ENCODE peak calls at places on chromosome 17, in four cellular contexts. One of them, this sample, is unnamed.
A peak's percentile ranks its signal among the peaks of the same experiment; 100 is the strongest.

GRCh38 chr17:6498356-6498755 is 54.1 kb downstream of the PIMREG start:
- DNase-seq in CD8-positive, alpha-beta T cell: no peak
- DNase-seq in PC-9: no peak
- DNase-seq in PC-3: no peak
- DNase-seq in this sample: peak; percentile 11

GRCh38 chr17:75738218-75738802 is 17.1 kb downstream of the ITGB4 start:
- DNase-seq in CD8-positive, alpha-beta T cell: no peak
- DNase-seq in PC-9: no peak
- DNase-seq in PC-3: no peak
- DNase-seq in this sample: no peak

GRCh38 chr17:44095647-44096496 is 25.3 kb downstream of the G6PC3 start:
- DNase-seq in CD8-positive, alpha-beta T cell: no peak
- DNase-seq in PC-9: peak; percentile 91
- DNase-seq in PC-3: peak; percentile 65
- DNase-seq in this sample: no peak

GRCh38 chr17:17647521-17648178 is 33.6 kb upstream of the RAI1 start:
- DNase-seq in CD8-positive, alpha-beta T cell: no peak
- DNase-seq in PC-9: no peak
- DNase-seq in PC-3: no peak
- DNase-seq in this sample: no peak

GRCh38 chr17:76715462-76715830 is 4.7 kb upstream of the MXRA7 start:
- DNase-seq in CD8-positive, alpha-beta T cell: no peak
- DNase-seq in PC-9: no peak
- DNase-seq in PC-3: no peak
- DNase-seq in this sample: no peak

GRCh38 chr17:56943505-56944125 is 17.2 kb downstream of the COIL start:
- DNase-seq in CD8-positive, alpha-beta T cell: no peak
- DNase-seq in PC-9: no peak
- DNase-seq in PC-3: no peak
- DNase-seq in this sample: no peak

GRCh38 chr17:74274060-74274702 is at the start of gene DNAI2:
- DNase-seq in CD8-positive, alpha-beta T cell: no peak
- DNase-seq in PC-9: no peak
- DNase-seq in PC-3: no peak
- DNase-seq in this sample: peak; percentile 55

GRCh38 chr17:79627184-79627765 is 16.4 kb upstream of the RBFOX3 start:
- DNase-seq in CD8-positive, alpha-beta T cell: no peak
- DNase-seq in PC-9: no peak
- DNase-seq in PC-3: no peak
- DNase-seq in this sample: peak; percentile 10

GRCh38 chr17:61442878-61443474 is 9.2 kb upstream of the TBX4 start:
- DNase-seq in CD8-positive, alpha-beta T cell: peak; percentile 8
- DNase-seq in PC-9: no peak
- DNase-seq in PC-3: no peak
- DNase-seq in this sample: no peak

GRCh38 chr17:58088624-58089023 is 5.4 kb downstream of the DYNLL2 start:
- DNase-seq in CD8-positive, alpha-beta T cell: no peak
- DNase-seq in PC-9: no peak
- DNase-seq in PC-3: no peak
- DNase-seq in this sample: no peak

GRCh38 chr17:21124096-21124495 is 2.7 kb upstream of the DHRS7B start:
- DNase-seq in CD8-positive, alpha-beta T cell: no peak
- DNase-seq in PC-9: no peak
- DNase-seq in PC-3: peak; percentile 16
- DNase-seq in this sample: no peak

GRCh38 chr17:64218066-64218465 is 45.0 kb downstream of the TEX2 start:
- DNase-seq in CD8-positive, alpha-beta T cell: no peak
- DNase-seq in PC-9: no peak
- DNase-seq in PC-3: no peak
- DNase-seq in this sample: peak; percentile 40

GRCh38 chr17:61401280-61402072 is 1.8 kb downstream of the TBX2 start:
- DNase-seq in CD8-positive, alpha-beta T cell: no peak
- DNase-seq in PC-9: no peak
- DNase-seq in PC-3: no peak
- DNase-seq in this sample: no peak

GRCh38 chr17:70683936-70684335 is 514.6 kb downstream of the KCNJ2 start:
- DNase-seq in CD8-positive, alpha-beta T cell: no peak
- DNase-seq in PC-9: no peak
- DNase-seq in PC-3: no peak
- DNase-seq in this sample: no peak

GRCh38 chr17:62892069-62892675 is 73.9 kb upstream of the TANC2 start:
- DNase-seq in CD8-positive, alpha-beta T cell: no peak
- DNase-seq in PC-9: peak; percentile 38
- DNase-seq in PC-3: no peak
- DNase-seq in this sample: no peak

GRCh38 chr17:54771409-54771808 is 129.2 kb upstream of the TOM1L1 start:
- DNase-seq in CD8-positive, alpha-beta T cell: no peak
- DNase-seq in PC-9: no peak
- DNase-seq in PC-3: no peak
- DNase-seq in this sample: no peak

GRCh38 chr17:36937001-36937960 is at the start of gene LHX1:
- DNase-seq in CD8-positive, alpha-beta T cell: no peak
- DNase-seq in PC-9: no peak
- DNase-seq in PC-3: no peak
- DNase-seq in this sample: no peak

GRCh38 chr17:36939059-36939943 is 2.0 kb downstream of the LHX1 start:
- DNase-seq in CD8-positive, alpha-beta T cell: no peak
- DNase-seq in PC-9: no peak
- DNase-seq in PC-3: no peak
- DNase-seq in this sample: no peak

GRCh38 chr17:36939944-36940312 is 2.7 kb downstream of the LHX1 start:
- DNase-seq in CD8-positive, alpha-beta T cell: no peak
- DNase-seq in PC-9: no peak
- DNase-seq in PC-3: no peak
- DNase-seq in this sample: no peak

GRCh38 chr17:36937961-36938565 is 788 bp downstream of the LHX1 start:
- DNase-seq in CD8-positive, alpha-beta T cell: no peak
- DNase-seq in PC-9: peak; percentile 68
- DNase-seq in PC-3: no peak
- DNase-seq in this sample: no peak

GRCh38 chr17:36938566-36939058 is 1.3 kb downstream of the LHX1 start:
- DNase-seq in CD8-positive, alpha-beta T cell: no peak
- DNase-seq in PC-9: no peak
- DNase-seq in PC-3: no peak
- DNase-seq in this sample: no peak
- H3K4me3 ChIP-seq in CD8-positive, alpha-beta T cell: no peak overlapping the region
- H3K4me3 ChIP-seq in PC-9: peak overlapping the region; percentile 82
- H3K4me3 ChIP-seq in PC-3: no peak overlapping the region
- H3K4me3 ChIP-seq in this sample: no peak overlapping the region

DNA sequence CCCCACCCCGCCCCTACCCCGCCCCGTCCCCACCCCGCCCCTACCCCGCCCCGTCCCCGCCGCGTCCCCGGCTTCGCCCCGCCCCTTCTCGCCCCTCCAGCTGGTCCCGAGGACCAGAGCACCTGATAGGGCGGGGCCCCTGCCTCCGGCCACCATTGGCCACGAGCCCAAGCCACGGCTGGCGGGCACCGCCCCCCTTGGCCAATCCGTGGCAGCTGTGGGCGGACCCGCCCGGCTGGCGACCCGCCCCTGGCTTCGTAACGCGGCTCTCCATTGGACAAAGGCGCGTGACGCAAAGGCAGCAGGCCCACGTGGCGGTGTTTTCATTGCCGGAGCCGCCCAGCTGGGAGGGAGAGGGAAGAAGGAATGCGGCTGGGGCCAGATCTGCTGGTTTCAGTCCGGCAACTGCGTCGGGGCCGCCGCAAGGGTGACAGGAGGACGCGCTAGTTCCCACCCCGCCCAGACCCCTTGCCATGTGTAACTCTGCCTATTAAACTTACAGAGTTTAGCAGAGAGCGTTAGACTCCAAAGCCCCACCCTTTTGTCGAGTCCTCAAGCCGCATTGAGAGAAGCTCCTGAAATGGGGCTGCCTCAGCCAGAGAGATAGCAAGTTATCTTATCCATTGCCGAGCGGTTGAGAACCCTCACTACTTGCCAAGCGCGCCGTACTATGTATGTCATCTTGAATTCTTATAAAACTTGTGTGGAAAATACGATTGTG is 403 bp upstream of the WIPI1 start:
- DNase-seq in CD8-positive, alpha-beta T cell: peak; percentile 97
- DNase-seq in PC-9: peak; percentile 93
- DNase-seq in PC-3: peak; percentile 100
- DNase-seq in this sample: peak; percentile 99
- TF ChIP-seq CTCF in CD8-positive, alpha-beta T cell: no peak
- TF ChIP-seq CTCF in PC-9: no peak
- TF ChIP-seq CTCF in PC-3: no peak
- TF ChIP-seq CTCF in this sample: peak; percentile 7

DNA sequence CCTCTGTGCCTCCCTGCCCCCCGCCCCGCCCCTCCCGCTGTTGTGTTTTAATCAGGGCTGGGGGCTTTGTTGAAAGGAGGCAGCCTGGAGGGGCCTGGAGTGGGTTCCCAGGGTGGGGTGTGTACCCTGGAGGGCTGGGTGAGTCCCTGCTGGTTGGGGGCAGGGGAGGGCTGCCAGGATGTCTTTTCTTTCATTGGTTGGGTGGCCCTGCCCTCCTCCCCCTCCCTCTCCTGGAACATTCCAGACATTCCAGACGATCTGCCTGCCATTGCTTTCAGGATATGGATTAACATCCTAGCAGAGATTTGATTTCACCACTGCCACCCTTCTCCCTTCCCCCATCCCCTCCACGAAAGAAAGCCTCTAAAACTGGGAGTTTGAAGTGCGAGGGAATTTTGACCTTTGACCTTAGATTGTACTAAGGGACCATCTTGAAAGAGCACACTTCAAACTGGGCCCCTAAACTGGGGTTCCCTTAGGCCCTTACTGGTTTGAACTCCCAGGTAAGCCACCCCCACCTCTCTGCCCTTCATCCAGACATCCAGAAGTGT is 25.3 kb downstream of the IGF2BP1 start:
- DNase-seq in CD8-positive, alpha-beta T cell: no peak
- DNase-seq in PC-9: no peak
- DNase-seq in PC-3: peak; percentile 42
- DNase-seq in this sample: no peak
- H3K27me3 ChIP-seq in CD8-positive, alpha-beta T cell: no peaks in the 10 kb centered on the region
- H3K27me3 ChIP-seq in PC-9: no peaks in the 10 kb centered on the region
- H3K27me3 ChIP-seq in PC-3: no peaks in the 10 kb centered on the region
- H3K27me3 ChIP-seq in this sample: no peaks in the 10 kb centered on the region

GRCh38 chr17:38606646-38607611 is 1.2 kb upstream of the SRCIN1 start:
- DNase-seq in CD8-positive, alpha-beta T cell: no peak
- DNase-seq in PC-9: peak; percentile 50
- DNase-seq in PC-3: peak; percentile 48
- DNase-seq in this sample: no peak
- H3K4me3 ChIP-seq in CD8-positive, alpha-beta T cell: peak overlapping the region; percentile 50
- H3K4me3 ChIP-seq in PC-9: peak overlapping the region; percentile 76
- H3K4me3 ChIP-seq in PC-3: peak overlapping the region; percentile 64
- H3K4me3 ChIP-seq in this sample: peak overlapping the region; percentile 84

GRCh38 chr17:35804658-35805192 is 4.6 kb upstream of the TAF15 start:
- DNase-seq in CD8-positive, alpha-beta T cell: peak; percentile 29
- DNase-seq in PC-9: peak; percentile 79
- DNase-seq in PC-3: peak; percentile 85
- DNase-seq in this sample: no peak
- TF ChIP-seq CTCF in CD8-positive, alpha-beta T cell: peak; percentile 69
- TF ChIP-seq CTCF in PC-9: peak; percentile 83
- TF ChIP-seq CTCF in PC-3: peak; percentile 94
- TF ChIP-seq CTCF in this sample: peak; percentile 99

GRCh38 chr17:48547839-48548686 is 3.2 kb upstream of the HOXB2 start:
- DNase-seq in CD8-positive, alpha-beta T cell: peak; percentile 44
- DNase-seq in PC-9: no peak
- DNase-seq in PC-3: no peak
- DNase-seq in this sample: peak; percentile 71
- H3K27me3 ChIP-seq in CD8-positive, alpha-beta T cell: no peaks in the 10 kb centered on the region
- H3K27me3 ChIP-seq in PC-9: no peaks in the 10 kb centered on the region
- H3K27me3 ChIP-seq in PC-3: no peaks in the 10 kb centered on the region
- H3K27me3 ChIP-seq in this sample: no peaks in the 10 kb centered on the region

DNA sequence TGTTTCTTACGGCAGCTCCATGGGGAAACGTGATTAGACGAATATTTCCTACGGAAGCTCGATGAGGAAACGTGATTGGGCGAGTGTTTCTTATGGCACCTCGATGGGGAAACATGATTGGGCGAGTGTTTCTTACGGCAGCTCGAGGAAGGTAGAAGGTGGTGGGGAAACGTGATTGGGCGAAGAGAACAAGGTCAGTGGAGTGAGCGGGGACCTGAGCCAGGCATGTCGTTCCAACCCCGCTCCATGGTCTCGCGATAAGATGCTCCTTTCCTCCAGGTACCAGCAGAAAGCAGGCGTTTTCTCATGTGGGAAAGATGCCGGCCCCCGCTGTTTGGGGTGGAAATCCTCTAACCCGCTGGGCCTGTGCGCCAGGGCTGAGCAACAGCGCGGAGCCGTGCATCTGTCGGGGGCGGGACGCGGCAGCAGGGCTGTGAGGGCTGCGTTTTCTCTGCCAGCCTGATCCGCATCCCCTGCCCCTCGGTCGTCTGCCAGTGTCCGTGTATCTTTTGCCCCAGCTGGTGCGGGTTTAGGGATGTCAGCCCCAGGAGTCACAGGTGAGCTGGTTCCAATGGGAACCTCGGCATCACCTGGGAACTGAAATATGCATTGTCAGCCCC is 25.6 kb upstream of the DOC2B start:
- DNase-seq in CD8-positive, alpha-beta T cell: no peak
- DNase-seq in PC-9: no peak
- DNase-seq in PC-3: no peak
- DNase-seq in this sample: peak; percentile 22
- H3K4me3 ChIP-seq in CD8-positive, alpha-beta T cell: no peak overlapping the region
- H3K4me3 ChIP-seq in PC-9: no peak overlapping the region
- H3K4me3 ChIP-seq in PC-3: no peak overlapping the region
- H3K4me3 ChIP-seq in this sample: no peak overlapping the region

GRCh38 chr17:50911890-50912289 is 45.7 kb upstream of the TOB1 start:
- DNase-seq in CD8-positive, alpha-beta T cell: no peak
- DNase-seq in PC-9: no peak
- DNase-seq in PC-3: no peak
- DNase-seq in this sample: no peak
- TF ChIP-seq CTCF in CD8-positive, alpha-beta T cell: no peak
- TF ChIP-seq CTCF in PC-9: no peak
- TF ChIP-seq CTCF in PC-3: no peak
- TF ChIP-seq CTCF in this sample: no peak